ENCODE peak calls at places on chromosomes 6 and 20, in four cellular contexts. W, Z, I and Y are unnamed samples.

GRCh38 chr20:17558154-17558940 is 11.5 kb upstream of the DSTN start:
- DNase-seq in W (no peak), Z (no peak), I (peak; percentile 91), Y (no peak)

GRCh38 chr6:113971786-113972185 is 838 bp upstream of the HDAC2 start:
- DNase-seq in W (no peak), Z (no peak), I (peak; percentile 17), Y (peak; percentile 57)

GRCh38 chr20:42906120-42906519 is 283.6 kb downstream of the PTPRT start:
- DNase-seq in W (no peak), Z (no peak), I (no peak), Y (no peak)

GRCh38 chr6:28207244-28208179 is 17.6 kb upstream of the ZSCAN9 start:
- DNase-seq in W (peak; percentile 63), Z (peak; percentile 17), I (peak; percentile 13), Y (no peak)

GRCh38 chr6:14200047-14200446 is 82.5 kb downstream of the CD83 start:
- DNase-seq in W (no peak), Z (no peak), I (peak; percentile 28), Y (no peak)

GRCh38 chr20:6104493-6105188 is 18.2 kb downstream of the FERMT1 start:
- DNase-seq in W (no peak), Z (no peak), I (peak; percentile 55), Y (no peak)

GRCh38 chr6:117483004-117483644 is 650 bp downstream of the DCBLD1 start:
- DNase-seq in W (peak; percentile 36), Z (peak; percentile 8), I (peak; percentile 58), Y (no peak)

GRCh38 chr6:36337814-36338213 is 1.1 kb upstream of the BNIP5 start:
- DNase-seq in W (no peak), Z (no peak), I (no peak), Y (no peak)

GRCh38 chr20:16575390-16576140 is 2.3 kb upstream of the KIF16B start:
- DNase-seq in W (peak; percentile 22), Z (no peak), I (no peak), Y (no peak)

GRCh38 chr20:36116813-36117441 is 37.6 kb upstream of the EPB41L1 start:
- DNase-seq in W (no peak), Z (no peak), I (peak; percentile 78), Y (peak; percentile 41)

GRCh38 chr20:63434599-63435378 is 37.7 kb downstream of the KCNQ2 start:
- DNase-seq in W (peak; percentile 92), Z (peak; percentile 92), I (peak; percentile 30), Y (peak; percentile 91)

GRCh38 chr20:5135363-5136012 is 8.7 kb downstream of the CDS2 start:
- DNase-seq in W (no peak), Z (no peak), I (no peak), Y (no peak)

GRCh38 chr6:117947234-117947633 is 40.2 kb downstream of the SLC35F1 start:
- DNase-seq in W (no peak), Z (no peak), I (no peak), Y (no peak)

GRCh38 chr20:48684501-48685041 is 143.2 kb downstream of the PREX1 start:
- DNase-seq in W (no peak), Z (no peak), I (no peak), Y (no peak)

GRCh38 chr6:68876792-68877493 is 241.9 kb downstream of the ADGRB3 start:
- DNase-seq in W (peak; percentile 17), Z (no peak), I (peak; percentile 42), Y (peak; percentile 62)

GRCh38 chr6:48084201-48084600 is 26.8 kb downstream of the PTCHD4 start:
- DNase-seq in W (no peak), Z (no peak), I (peak; percentile 15), Y (no peak)

GRCh38 chr6:157685596-157686280 is 137.3 kb upstream of the SNX9 start:
- DNase-seq in W (no peak), Z (no peak), I (no peak), Y (no peak)

GRCh38 chr6:143419526-143419925 is 31.0 kb downstream of the ADAT2 start:
- DNase-seq in W (no peak), Z (no peak), I (no peak), Y (no peak)

GRCh38 chr20:52923123-52923543 is 49.0 kb upstream of the TSHZ2 start:
- DNase-seq in W (no peak), Z (no peak), I (peak; percentile 90), Y (no peak)

GRCh38 chr6:157432861-157433260 is 51.9 kb downstream of the ZDHHC14 start:
- DNase-seq in W (no peak), Z (no peak), I (no peak), Y (no peak)

GRCh38 chr6:87682310-87682709 is 19.7 kb downstream of the AKIRIN2 start:
- DNase-seq in W (no peak), Z (no peak), I (no peak), Y (no peak)

GRCh38 chr6:95286874-95287273 is 290.5 kb upstream of the MANEA start:
- DNase-seq in W (no peak), Z (no peak), I (no peak), Y (no peak)

GRCh38 chr20:17872920-17873319 is 95.7 kb downstream of the SNX5 start:
- DNase-seq in W (no peak), Z (no peak), I (peak; percentile 40), Y (no peak)

GRCh38 chr20:63394069-63394468 is 32.9 kb upstream of the CHRNA4 start:
- DNase-seq in W (no peak), Z (no peak), I (peak; percentile 12), Y (no peak)

GRCh38 chr6:16676978-16677377 is 84.3 kb downstream of the ATXN1 start:
- DNase-seq in W (no peak), Z (no peak), I (peak; percentile 73), Y (no peak)

GRCh38 chr6:15160812-15161211 is 85.1 kb upstream of the JARID2 start:
- DNase-seq in W (no peak), Z (no peak), I (no peak), Y (no peak)